ENCODE peak calls at places on chromosomes 11 and 22, in five cellular contexts. Z is kidney, K is lower lobe of right lung, V is heart right ventricle, J is brain microvascular endothelial cell. Q is an unnamed sample.

GRCh38 chr22:38718414-38718813 is 12.7 kb downstream of the GTPBP1 start:
- DNase-seq in J (peak), V (no peak), K (peak), Z (peak), Q (no peak)

GRCh38 chr11:95795627-95796308 is 5.5 kb downstream of the CEP57 start:
- DNase-seq in Z (no peak), V (no peak), K (no peak), J (no peak), Q (no peak)

GRCh38 chr11:86442420-86442819 is 67.7 kb downstream of the CCDC81 start:
- DNase-seq in J (no peak), V (no peak), Z (no peak), K (no peak), Q (no peak)

GRCh38 chr11:12118940-12119339 is 8.6 kb downstream of the MICAL2 start:
- DNase-seq in Z (no peak), V (no peak), J (no peak), K (no peak), Q (no peak)

GRCh38 chr11:22536036-22536435 is 89.6 kb downstream of the FANCF start:
- DNase-seq in Z (no peak), K (no peak), V (no peak), J (no peak), Q (no peak)

GRCh38 chr22:40603088-40603605 is 33.4 kb downstream of the MRTFA start:
- DNase-seq in K (no peak), V (no peak), J (peak), Z (no peak), Q (peak)

GRCh38 chr11:87316491-87316890 is 278.8 kb downstream of the TMEM135 start:
- DNase-seq in K (no peak), J (no peak), Z (no peak), V (no peak), Q (no peak)

GRCh38 chr11:100876826-100877545 is 189.9 kb downstream of the ARHGAP42 start:
- DNase-seq in V (peak), Z (no peak), J (peak), K (no peak), Q (peak)

GRCh38 chr22:27477171-27477570 is 324.4 kb downstream of the MN1 start:
- DNase-seq in V (no peak), K (no peak), Z (peak), J (no peak), Q (no peak)

GRCh38 chr11:75717608-75718403 is at the start of gene MOGAT2:
- DNase-seq in K (no peak), J (no peak), V (no peak), Z (no peak), Q (no peak)

GRCh38 chr22:47356433-47357011 is 594.1 kb downstream of the TBC1D22A start:
- DNase-seq in J (no peak), V (no peak), Z (no peak), K (no peak), Q (no peak)

GRCh38 chr11:77440678-77441077 is 33.2 kb downstream of the PAK1 start:
- DNase-seq in K (no peak), Z (no peak), J (no peak), V (no peak), Q (no peak)

GRCh38 chr22:22999473-22999872 is 70.8 kb upstream of the GNAZ start:
- DNase-seq in Z (no peak), J (no peak), V (no peak), K (no peak), Q (no peak)

GRCh38 chr22:32204856-32205722 is at the start of gene RFPL2:
- DNase-seq in K (peak), V (no peak), J (peak), Z (no peak), Q (peak)

GRCh38 chr22:36865346-36865745 is 4.5 kb downstream of the NCF4 start:
- DNase-seq in J (no peak), Z (no peak), V (no peak), K (no peak), Q (no peak)

GRCh38 chr11:12451179-12451814 is 73.9 kb downstream of the PARVA start:
- DNase-seq in K (no peak), V (no peak), J (no peak), Z (no peak), Q (no peak)

GRCh38 chr11:118406599-118407166 is 5.3 kb downstream of the ATP5MG start:
- DNase-seq in Z (no peak), J (peak), V (peak), K (no peak), Q (peak)

GRCh38 chr22:36816338-36816634 is 549 bp downstream of the PVALB start:
- DNase-seq in K (no peak), J (no peak), Z (no peak), V (no peak), Q (no peak)

GRCh38 chr11:75558939-75559843 is 2.9 kb upstream of the SERPINH1 start:
- DNase-seq in J (peak), Z (no peak), K (peak), V (peak), Q (peak)

GRCh38 chr22:30941363-30941740 is 27.2 kb downstream of the MORC2 start:
- DNase-seq in K (no peak), Z (no peak), J (no peak), V (no peak), Q (no peak)

GRCh38 chr22:30945653-30946052 is 22.9 kb downstream of the MORC2 start:
- DNase-seq in V (no peak), J (no peak), K (no peak), Z (no peak), Q (no peak)

GRCh38 chr22:30944986-30945385 is 23.6 kb downstream of the MORC2 start:
- DNase-seq in V (no peak), K (no peak), Z (no peak), J (no peak), Q (no peak)

GRCh38 chr22:30940655-30941362 is 27.8 kb downstream of the MORC2 start:
- DNase-seq in K (no peak), Z (no peak), J (no peak), V (no peak), Q (no peak)

GRCh38 chr22:30943368-30943767 is 25.2 kb downstream of the MORC2 start:
- DNase-seq in J (no peak), Z (no peak), K (no peak), V (no peak), Q (no peak)
- H3K4me3 ChIP-seq in J (no peak), Z (no peak), K (no peak), V (no peak), Q (no peak)

GRCh38 chr11:5154657-5155056 is at the start of gene OR52A1:
- DNase-seq in V (no peak), J (no peak), K (no peak), Z (no peak), Q (no peak)

GRCh38 chr11:5153574-5154431 is 754 bp downstream of the OR52A1 start:
- DNase-seq in Z (no peak), V (no peak), K (no peak), J (no peak), Q (no peak)

GRCh38 chr11:5151713-5152153 is 2.8 kb downstream of the OR52A1 start:
- DNase-seq in Z (no peak), J (no peak), K (no peak), V (no peak), Q (no peak)
- TF ChIP-seq CTCF in Z (no peak), J (no peak), K (no peak), V (no peak), Q (no peak)

GRCh38 chr11:3152471-3153110 is 12.5 kb downstream of the OSBPL5 start:
- DNase-seq in V (no peak), K (no peak), Z (peak), J (peak), Q (no peak)
- H3K4me3 ChIP-seq in V (no peak), K (no peak), Z (no peak), J (no peak), Q (no peak)

GRCh38 chr11:40130427-40130826 is 1329.0 kb downstream of the LRRC4C start:
- DNase-seq in V (no peak), K (no peak), Z (no peak), J (no peak), Q (no peak)

GRCh38 chr11:40133526-40133925 is 1325.9 kb downstream of the LRRC4C start:
- DNase-seq in V (no peak), J (no peak), Z (no peak), K (no peak), Q (no peak)

GRCh38 chr11:40132881-40133280 is 1326.6 kb downstream of the LRRC4C start:
- DNase-seq in Z (no peak), V (no peak), K (no peak), J (no peak), Q (no peak)

GRCh38 chr11:40125054-40125453 is 1334.4 kb downstream of the LRRC4C start:
- DNase-seq in K (no peak), J (no peak), V (no peak), Z (no peak), Q (no peak)

GRCh38 chr11:40129276-40129675 is 1330.2 kb downstream of the LRRC4C start:
- DNase-seq in V (no peak), K (no peak), Z (no peak), J (no peak), Q (no peak)
- TF ChIP-seq CTCF in V (no peak), K (peak), Z (peak), J (no peak), Q (peak)

GRCh38 chr11:125452125-125452470 is 44.0 kb downstream of the FEZ1 start:
- DNase-seq in K (no peak), J (no peak), V (no peak), Z (no peak), Q (no peak)
- H3K4me3 ChIP-seq in K (no peak), J (no peak), V (no peak), Z (no peak), Q (no peak)

GRCh38 chr22:25777870-25778269 is 35.9 kb downstream of the MYO18B start:
- DNase-seq in V (no peak), K (no peak), J (peak), Z (no peak), Q (peak)
- TF ChIP-seq CTCF in V (peak), K (peak), J (peak), Z (no peak), Q (peak)

GRCh38 chr11:18012314-18012905 is 437 bp downstream of the SERGEF start:
- DNase-seq in J (no peak), Z (no peak), V (peak), K (peak), Q (no peak)
- H3K4me3 ChIP-seq in J (peak), Z (peak), V (peak), K (peak), Q (peak)

GRCh38 chr11:611001-611996 is 4.5 kb downstream of the IRF7 start:
- DNase-seq in K (no peak), J (no peak), V (no peak), Z (peak), Q (no peak)

GRCh38 chr11:612961-613300 is 2.8 kb downstream of the IRF7 start:
- DNase-seq in Z (peak), K (no peak), V (no peak), J (no peak), Q (no peak)

GRCh38 chr11:614091-614582 is 1.6 kb downstream of the IRF7 start:
- DNase-seq in V (no peak), K (no peak), Z (peak), J (no peak), Q (no peak)

GRCh38 chr11:613369-613968 is 2.3 kb downstream of the IRF7 start:
- DNase-seq in Z (peak), K (peak), V (peak), J (peak), Q (no peak)

DNA sequence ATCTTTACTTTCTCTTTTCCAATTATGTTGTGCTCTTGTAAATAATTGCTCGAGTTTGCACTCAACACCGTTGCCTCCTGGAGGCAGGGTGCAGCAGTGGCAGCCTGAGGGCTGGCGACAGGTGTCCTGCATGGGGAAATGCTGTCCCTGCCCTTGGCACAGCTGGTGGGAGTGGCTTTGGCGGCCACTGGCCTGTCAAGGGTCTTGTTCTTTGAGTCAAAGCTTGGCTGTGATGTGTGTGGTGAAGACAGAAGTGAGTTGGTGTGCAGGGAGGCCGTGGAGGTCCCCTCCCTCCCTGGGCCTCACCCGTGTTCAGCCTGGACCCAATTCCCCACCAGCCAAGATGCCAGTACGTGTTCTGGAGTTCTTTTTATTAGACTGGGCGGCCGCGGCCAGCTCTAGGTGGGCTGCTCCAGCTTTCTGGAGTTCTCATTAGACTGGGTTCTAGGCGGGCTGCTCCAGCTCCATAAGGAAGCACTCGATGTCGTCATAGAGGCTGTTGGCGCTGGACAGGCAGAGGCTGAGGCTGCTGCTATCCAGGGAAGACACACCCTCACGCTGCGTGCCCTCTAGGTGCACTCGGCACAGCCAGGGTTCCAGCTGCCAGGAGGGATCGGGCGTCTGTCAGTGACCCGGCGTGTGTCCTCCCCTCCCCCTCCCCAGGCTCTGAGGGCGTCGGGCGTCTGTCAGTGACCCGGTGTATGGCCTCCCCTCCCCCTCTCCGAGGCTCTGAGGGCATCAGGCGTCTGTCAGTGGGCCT is 3.4 kb downstream of the IRF7 start:
- DNase-seq in Z (peak), K (no peak), V (no peak), J (no peak), Q (no peak)
- TF ChIP-seq CTCF in Z (no peak), K (no peak), V (no peak), J (peak), Q (peak)

DNA sequence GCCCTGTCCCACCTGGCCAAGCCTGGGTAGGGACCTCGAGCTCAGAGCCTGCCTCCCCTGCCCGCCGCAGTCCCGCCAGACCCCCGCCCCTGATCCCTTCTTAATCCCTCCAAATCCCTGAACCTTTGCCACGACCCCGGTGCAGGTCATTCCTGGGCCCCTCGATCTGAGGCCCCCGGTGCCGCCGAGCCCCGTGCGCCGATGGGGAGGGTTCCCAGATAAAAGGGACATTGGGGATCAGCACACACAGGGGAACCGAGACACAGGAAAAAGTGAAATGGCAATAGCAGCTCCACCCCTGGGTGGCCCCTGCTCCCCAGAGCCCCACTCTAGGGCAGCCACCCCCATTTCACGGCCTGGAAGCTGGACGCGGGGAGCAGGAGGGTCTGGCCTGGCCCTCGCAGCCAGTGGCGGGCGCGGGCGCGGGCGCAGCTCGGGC is 1.3 kb upstream of the WNT7B start:
- DNase-seq in J (no peak), K (no peak), V (no peak), Z (no peak), Q (no peak)
- H3K4me3 ChIP-seq in J (no peak), K (peak), V (no peak), Z (no peak), Q (peak)

Q was measured in astrocyte of the cerebellum.